ENCODE peak calls at places on chromosomes 7 and 10, in eight cellular contexts. One of them, this sample, is unnamed.

GRCh38 chr7:139613971-139614411 is 90.5 kb downstream of the CLEC2L start:
- DNase-seq in GM19239: no peak
- DNase-seq in transverse colon: no peak
- DNase-seq in iris pigment epithelial cell: no peak
- DNase-seq in choroid plexus epithelial cell: no peak
- DNase-seq in AG04449: no peak
- DNase-seq in naive thymus-derived CD8-positive, alpha-beta T cell: no peak
- DNase-seq in astrocyte of the hippocampus: no peak
- DNase-seq in this sample: no peak

GRCh38 chr7:64872351-64872750 is 30.7 kb upstream of the ZNF273 start:
- DNase-seq in astrocyte of the hippocampus: no peak
- DNase-seq in AG04449: no peak
- DNase-seq in iris pigment epithelial cell: no peak
- DNase-seq in transverse colon: no peak
- DNase-seq in GM19239: no peak
- DNase-seq in naive thymus-derived CD8-positive, alpha-beta T cell: no peak
- DNase-seq in choroid plexus epithelial cell: no peak
- DNase-seq in this sample: no peak

GRCh38 chr10:77713506-77714280 is 76.1 kb upstream of the KCNMA1 start:
- DNase-seq in naive thymus-derived CD8-positive, alpha-beta T cell: no peak
- DNase-seq in astrocyte of the hippocampus: peak; percentile 25
- DNase-seq in AG04449: no peak
- DNase-seq in transverse colon: no peak
- DNase-seq in choroid plexus epithelial cell: no peak
- DNase-seq in GM19239: no peak
- DNase-seq in iris pigment epithelial cell: no peak
- DNase-seq in this sample: no peak

GRCh38 chr7:48938539-48938938 is 14.2 kb downstream of the CDC14C start:
- DNase-seq in naive thymus-derived CD8-positive, alpha-beta T cell: no peak
- DNase-seq in astrocyte of the hippocampus: peak; percentile 91
- DNase-seq in transverse colon: no peak
- DNase-seq in iris pigment epithelial cell: peak; percentile 77
- DNase-seq in choroid plexus epithelial cell: peak; percentile 67
- DNase-seq in GM19239: no peak
- DNase-seq in AG04449: no peak
- DNase-seq in this sample: no peak

GRCh38 chr7:146175716-146176115 is 59.1 kb downstream of the CNTNAP2 start:
- DNase-seq in naive thymus-derived CD8-positive, alpha-beta T cell: no peak
- DNase-seq in GM19239: no peak
- DNase-seq in iris pigment epithelial cell: peak; percentile 20
- DNase-seq in astrocyte of the hippocampus: no peak
- DNase-seq in choroid plexus epithelial cell: peak; percentile 68
- DNase-seq in AG04449: no peak
- DNase-seq in transverse colon: no peak
- DNase-seq in this sample: no peak

GRCh38 chr7:108824840-108825540 is 255.3 kb downstream of the DNAJB9 start:
- DNase-seq in GM19239: no peak
- DNase-seq in transverse colon: no peak
- DNase-seq in astrocyte of the hippocampus: peak; percentile 94
- DNase-seq in choroid plexus epithelial cell: peak; percentile 89
- DNase-seq in naive thymus-derived CD8-positive, alpha-beta T cell: no peak
- DNase-seq in AG04449: peak; percentile 10
- DNase-seq in iris pigment epithelial cell: peak; percentile 60
- DNase-seq in this sample: no peak

GRCh38 chr7:127392182-127392565 is 334 bp downstream of the ZNF800 start:
- DNase-seq in AG04449: no peak
- DNase-seq in iris pigment epithelial cell: peak; percentile 72
- DNase-seq in transverse colon: peak; percentile 62
- DNase-seq in choroid plexus epithelial cell: peak; percentile 65
- DNase-seq in naive thymus-derived CD8-positive, alpha-beta T cell: no peak
- DNase-seq in GM19239: peak; percentile 39
- DNase-seq in astrocyte of the hippocampus: peak; percentile 80
- DNase-seq in this sample: peak; percentile 75

GRCh38 chr10:102418612-102419560 is at the start of gene PSD:
- DNase-seq in transverse colon: no peak
- DNase-seq in astrocyte of the hippocampus: no peak
- DNase-seq in naive thymus-derived CD8-positive, alpha-beta T cell: no peak
- DNase-seq in GM19239: no peak
- DNase-seq in iris pigment epithelial cell: no peak
- DNase-seq in choroid plexus epithelial cell: no peak
- DNase-seq in AG04449: no peak
- DNase-seq in this sample: no peak

GRCh38 chr7:438916-439315 is 80.7 kb downstream of the PDGFA start:
- DNase-seq in transverse colon: no peak
- DNase-seq in astrocyte of the hippocampus: no peak
- DNase-seq in naive thymus-derived CD8-positive, alpha-beta T cell: no peak
- DNase-seq in choroid plexus epithelial cell: no peak
- DNase-seq in GM19239: no peak
- DNase-seq in iris pigment epithelial cell: no peak
- DNase-seq in AG04449: no peak
- DNase-seq in this sample: no peak

GRCh38 chr7:137975223-137975622 is 26.7 kb downstream of the CREB3L2 start:
- DNase-seq in transverse colon: no peak
- DNase-seq in iris pigment epithelial cell: peak; percentile 79
- DNase-seq in choroid plexus epithelial cell: peak; percentile 82
- DNase-seq in GM19239: no peak
- DNase-seq in astrocyte of the hippocampus: peak; percentile 44
- DNase-seq in naive thymus-derived CD8-positive, alpha-beta T cell: no peak
- DNase-seq in AG04449: no peak
- DNase-seq in this sample: no peak

GRCh38 chr7:34452363-34452762 is 205.7 kb upstream of the NPSR1 start:
- DNase-seq in GM19239: no peak
- DNase-seq in choroid plexus epithelial cell: peak; percentile 14
- DNase-seq in naive thymus-derived CD8-positive, alpha-beta T cell: no peak
- DNase-seq in iris pigment epithelial cell: no peak
- DNase-seq in astrocyte of the hippocampus: no peak
- DNase-seq in transverse colon: no peak
- DNase-seq in AG04449: no peak
- DNase-seq in this sample: no peak

GRCh38 chr7:3979956-3980643 is 679.0 kb downstream of the SDK1 start:
- DNase-seq in transverse colon: no peak
- DNase-seq in choroid plexus epithelial cell: no peak
- DNase-seq in astrocyte of the hippocampus: peak; percentile 34
- DNase-seq in iris pigment epithelial cell: peak; percentile 7
- DNase-seq in naive thymus-derived CD8-positive, alpha-beta T cell: no peak
- DNase-seq in AG04449: no peak
- DNase-seq in GM19239: no peak
- DNase-seq in this sample: peak; percentile 68

GRCh38 chr7:92645531-92646061 is 55.4 kb upstream of the FAM133B start:
- DNase-seq in astrocyte of the hippocampus: no peak
- DNase-seq in AG04449: no peak
- DNase-seq in naive thymus-derived CD8-positive, alpha-beta T cell: no peak
- DNase-seq in choroid plexus epithelial cell: no peak
- DNase-seq in transverse colon: peak; percentile 75
- DNase-seq in iris pigment epithelial cell: peak; percentile 51
- DNase-seq in GM19239: no peak
- DNase-seq in this sample: peak; percentile 42

GRCh38 chr7:127761196-127761595 is 109.2 kb downstream of the SND1 start:
- DNase-seq in transverse colon: no peak
- DNase-seq in choroid plexus epithelial cell: no peak
- DNase-seq in iris pigment epithelial cell: no peak
- DNase-seq in astrocyte of the hippocampus: no peak
- DNase-seq in naive thymus-derived CD8-positive, alpha-beta T cell: no peak
- DNase-seq in GM19239: no peak
- DNase-seq in AG04449: no peak
- DNase-seq in this sample: no peak

GRCh38 chr10:111756541-111757061 is 427.0 kb downstream of the GPAM start:
- DNase-seq in transverse colon: peak; percentile 15
- DNase-seq in iris pigment epithelial cell: peak; percentile 8
- DNase-seq in GM19239: peak; percentile 2
- DNase-seq in naive thymus-derived CD8-positive, alpha-beta T cell: no peak
- DNase-seq in AG04449: no peak
- DNase-seq in astrocyte of the hippocampus: peak; percentile 60
- DNase-seq in choroid plexus epithelial cell: peak; percentile 30
- DNase-seq in this sample: no peak

GRCh38 chr10:97759157-97759980 is 12.4 kb downstream of the SFRP5 start:
- DNase-seq in naive thymus-derived CD8-positive, alpha-beta T cell: peak; percentile 51
- DNase-seq in choroid plexus epithelial cell: peak; percentile 80
- DNase-seq in transverse colon: peak; percentile 53
- DNase-seq in astrocyte of the hippocampus: peak; percentile 88
- DNase-seq in iris pigment epithelial cell: peak; percentile 62
- DNase-seq in GM19239: peak; percentile 71
- DNase-seq in AG04449: no peak
- DNase-seq in this sample: peak; percentile 75

GRCh38 chr10:69239106-69239505 is 19.0 kb downstream of the HKDC1 start:
- DNase-seq in iris pigment epithelial cell: no peak
- DNase-seq in AG04449: no peak
- DNase-seq in GM19239: no peak
- DNase-seq in naive thymus-derived CD8-positive, alpha-beta T cell: no peak
- DNase-seq in astrocyte of the hippocampus: no peak
- DNase-seq in choroid plexus epithelial cell: no peak
- DNase-seq in transverse colon: no peak
- DNase-seq in this sample: no peak

GRCh38 chr7:19122018-19122588 is 4.7 kb upstream of the TWIST1 start:
- DNase-seq in astrocyte of the hippocampus: peak; percentile 64
- DNase-seq in AG04449: no peak
- DNase-seq in choroid plexus epithelial cell: peak; percentile 90
- DNase-seq in transverse colon: no peak
- DNase-seq in GM19239: no peak
- DNase-seq in iris pigment epithelial cell: peak; percentile 79
- DNase-seq in naive thymus-derived CD8-positive, alpha-beta T cell: no peak
- DNase-seq in this sample: peak; percentile 57

GRCh38 chr10:51421853-51422252 is 277.5 kb downstream of the CSTF2T start:
- DNase-seq in astrocyte of the hippocampus: no peak
- DNase-seq in AG04449: no peak
- DNase-seq in transverse colon: no peak
- DNase-seq in GM19239: no peak
- DNase-seq in choroid plexus epithelial cell: peak; percentile 21
- DNase-seq in naive thymus-derived CD8-positive, alpha-beta T cell: no peak
- DNase-seq in iris pigment epithelial cell: no peak
- DNase-seq in this sample: no peak

GRCh38 chr10:62582804-62583208 is 208.6 kb downstream of the ZNF365 start:
- DNase-seq in GM19239: no peak
- DNase-seq in astrocyte of the hippocampus: peak; percentile 76
- DNase-seq in naive thymus-derived CD8-positive, alpha-beta T cell: no peak
- DNase-seq in transverse colon: peak; percentile 42
- DNase-seq in choroid plexus epithelial cell: peak; percentile 98
- DNase-seq in AG04449: peak; percentile 99
- DNase-seq in iris pigment epithelial cell: peak; percentile 95
- DNase-seq in this sample: peak; percentile 76

GRCh38 chr7:68009716-68010115 is 1013.1 kb downstream of the TYW1 start:
- DNase-seq in astrocyte of the hippocampus: peak; percentile 12
- DNase-seq in AG04449: no peak
- DNase-seq in GM19239: no peak
- DNase-seq in naive thymus-derived CD8-positive, alpha-beta T cell: no peak
- DNase-seq in iris pigment epithelial cell: no peak
- DNase-seq in choroid plexus epithelial cell: no peak
- DNase-seq in transverse colon: no peak
- DNase-seq in this sample: no peak

GRCh38 chr7:117087639-117088396 is 134.5 kb downstream of the ST7 start:
- DNase-seq in naive thymus-derived CD8-positive, alpha-beta T cell: no peak
- DNase-seq in choroid plexus epithelial cell: no peak
- DNase-seq in AG04449: no peak
- DNase-seq in iris pigment epithelial cell: no peak
- DNase-seq in GM19239: no peak
- DNase-seq in astrocyte of the hippocampus: no peak
- DNase-seq in transverse colon: no peak
- DNase-seq in this sample: peak; percentile 65

GRCh38 chr7:120512701-120513100 is 239.7 kb downstream of the KCND2 start:
- DNase-seq in iris pigment epithelial cell: no peak
- DNase-seq in astrocyte of the hippocampus: no peak
- DNase-seq in GM19239: no peak
- DNase-seq in naive thymus-derived CD8-positive, alpha-beta T cell: no peak
- DNase-seq in choroid plexus epithelial cell: no peak
- DNase-seq in AG04449: no peak
- DNase-seq in transverse colon: no peak
- DNase-seq in this sample: no peak

GRCh38 chr10:33422779-33423520 is 88.5 kb upstream of the NRP1 start:
- DNase-seq in choroid plexus epithelial cell: no peak
- DNase-seq in transverse colon: no peak
- DNase-seq in naive thymus-derived CD8-positive, alpha-beta T cell: no peak
- DNase-seq in iris pigment epithelial cell: no peak
- DNase-seq in AG04449: no peak
- DNase-seq in astrocyte of the hippocampus: no peak
- DNase-seq in GM19239: no peak
- DNase-seq in this sample: no peak

GRCh38 chr10:51716981-51717380 is 17.6 kb upstream of the CSTF2T start:
- DNase-seq in choroid plexus epithelial cell: no peak
- DNase-seq in AG04449: peak; percentile 31
- DNase-seq in astrocyte of the hippocampus: no peak
- DNase-seq in GM19239: no peak
- DNase-seq in iris pigment epithelial cell: no peak
- DNase-seq in naive thymus-derived CD8-positive, alpha-beta T cell: no peak
- DNase-seq in transverse colon: no peak
- DNase-seq in this sample: no peak

GRCh38 chr10:86388119-86388704 is 21.6 kb upstream of the GRID1 start:
- DNase-seq in astrocyte of the hippocampus: no peak
- DNase-seq in AG04449: no peak
- DNase-seq in GM19239: no peak
- DNase-seq in iris pigment epithelial cell: no peak
- DNase-seq in naive thymus-derived CD8-positive, alpha-beta T cell: no peak
- DNase-seq in choroid plexus epithelial cell: no peak
- DNase-seq in transverse colon: no peak
- DNase-seq in this sample: no peak

GRCh38 chr7:102468416-102469350 is 3.9 kb downstream of the LRWD1 start:
- DNase-seq in iris pigment epithelial cell: no peak
- DNase-seq in astrocyte of the hippocampus: no peak
- DNase-seq in naive thymus-derived CD8-positive, alpha-beta T cell: no peak
- DNase-seq in GM19239: no peak
- DNase-seq in transverse colon: no peak
- DNase-seq in AG04449: no peak
- DNase-seq in choroid plexus epithelial cell: no peak
- DNase-seq in this sample: no peak

GRCh38 chr10:33152146-33152545 is 182.3 kb downstream of the NRP1 start:
- DNase-seq in choroid plexus epithelial cell: peak; percentile 44
- DNase-seq in iris pigment epithelial cell: no peak
- DNase-seq in astrocyte of the hippocampus: no peak
- DNase-seq in GM19239: no peak
- DNase-seq in transverse colon: no peak
- DNase-seq in AG04449: no peak
- DNase-seq in naive thymus-derived CD8-positive, alpha-beta T cell: no peak
- DNase-seq in this sample: no peak

GRCh38 chr7:29511851-29512250 is 51.8 kb upstream of the PRR15 start:
- DNase-seq in transverse colon: no peak
- DNase-seq in choroid plexus epithelial cell: no peak
- DNase-seq in iris pigment epithelial cell: no peak
- DNase-seq in GM19239: no peak
- DNase-seq in AG04449: no peak
- DNase-seq in naive thymus-derived CD8-positive, alpha-beta T cell: no peak
- DNase-seq in astrocyte of the hippocampus: no peak
- DNase-seq in this sample: no peak

GRCh38 chr10:114401195-114401741 is 3.0 kb downstream of the AFAP1L2 start:
- DNase-seq in choroid plexus epithelial cell: peak; percentile 75
- DNase-seq in naive thymus-derived CD8-positive, alpha-beta T cell: no peak
- DNase-seq in astrocyte of the hippocampus: no peak
- DNase-seq in transverse colon: peak; percentile 61
- DNase-seq in GM19239: no peak
- DNase-seq in iris pigment epithelial cell: no peak
- DNase-seq in AG04449: no peak
- DNase-seq in this sample: peak; percentile 59

GRCh38 chr7:148982596-148983219 is 45.6 kb downstream of the PDIA4 start:
- DNase-seq in GM19239: no peak
- DNase-seq in AG04449: no peak
- DNase-seq in iris pigment epithelial cell: peak; percentile 58
- DNase-seq in transverse colon: no peak
- DNase-seq in naive thymus-derived CD8-positive, alpha-beta T cell: peak; percentile 24
- DNase-seq in choroid plexus epithelial cell: peak; percentile 61
- DNase-seq in astrocyte of the hippocampus: peak; percentile 61
- DNase-seq in this sample: peak; percentile 42

GRCh38 chr10:57898231-57898630 is 369.5 kb downstream of the IPMK start:
- DNase-seq in AG04449: no peak
- DNase-seq in astrocyte of the hippocampus: no peak
- DNase-seq in transverse colon: peak; percentile 31
- DNase-seq in naive thymus-derived CD8-positive, alpha-beta T cell: no peak
- DNase-seq in iris pigment epithelial cell: no peak
- DNase-seq in GM19239: no peak
- DNase-seq in choroid plexus epithelial cell: no peak
- DNase-seq in this sample: no peak

GRCh38 chr7:98250789-98251188 is 1.2 kb downstream of the TECPR1 start:
- DNase-seq in choroid plexus epithelial cell: no peak
- DNase-seq in naive thymus-derived CD8-positive, alpha-beta T cell: peak; percentile 76
- DNase-seq in AG04449: no peak
- DNase-seq in GM19239: no peak
- DNase-seq in astrocyte of the hippocampus: no peak
- DNase-seq in transverse colon: peak; percentile 25
- DNase-seq in iris pigment epithelial cell: no peak
- DNase-seq in this sample: no peak

GRCh38 chr10:133253313-133253955 is 15.8 kb downstream of the VENTX start:
- DNase-seq in choroid plexus epithelial cell: no peak
- DNase-seq in transverse colon: no peak
- DNase-seq in iris pigment epithelial cell: no peak
- DNase-seq in AG04449: no peak
- DNase-seq in naive thymus-derived CD8-positive, alpha-beta T cell: no peak
- DNase-seq in astrocyte of the hippocampus: no peak
- DNase-seq in GM19239: no peak
- DNase-seq in this sample: no peak

This sample was measured in Daoy.